ENCODE peak calls at places on chromosomes 3 and 15, in five cellular contexts. One of them, this sample, is unnamed.

GRCh38 chr15:84656972-84657371 is 1.0 kb downstream of the NMB start:
- DNase-seq in SK-N-SH: no peak
- DNase-seq in HepG2: no peak
- DNase-seq in GM12878: no peak
- DNase-seq in K562: no peak
- DNase-seq in this sample: no peak

GRCh38 chr3:197547618-197548017 is 8.2 kb downstream of the BDH1 start:
- DNase-seq in SK-N-SH: no peak
- DNase-seq in HepG2: peak
- DNase-seq in GM12878: no peak
- DNase-seq in K562: peak
- DNase-seq in this sample: no peak

GRCh38 chr15:98421419-98422085 is 226.8 kb upstream of the IGF1R start:
- DNase-seq in SK-N-SH: peak
- DNase-seq in HepG2: peak
- DNase-seq in GM12878: no peak
- DNase-seq in K562: peak
- DNase-seq in this sample: peak

GRCh38 chr3:72820405-72820804 is 27.8 kb downstream of the SHQ1 start:
- DNase-seq in SK-N-SH: no peak
- DNase-seq in HepG2: no peak
- DNase-seq in GM12878: no peak
- DNase-seq in K562: no peak
- DNase-seq in this sample: no peak

GRCh38 chr3:10248984-10249748 is 907 bp downstream of the TATDN2 start:
- DNase-seq in SK-N-SH: peak
- DNase-seq in HepG2: no peak
- DNase-seq in GM12878: no peak
- DNase-seq in K562: peak
- DNase-seq in this sample: peak

GRCh38 chr3:51819709-51820406 is 40.8 kb upstream of the IQCF6 start:
- DNase-seq in SK-N-SH: no peak
- DNase-seq in HepG2: peak
- DNase-seq in GM12878: no peak
- DNase-seq in K562: peak
- DNase-seq in this sample: peak

GRCh38 chr15:78003539-78004008 is 73.9 kb downstream of the TBC1D2B start:
- DNase-seq in SK-N-SH: no peak
- DNase-seq in HepG2: no peak
- DNase-seq in GM12878: no peak
- DNase-seq in K562: no peak
- DNase-seq in this sample: no peak

GRCh38 chr3:174355505-174355904 is 503.6 kb upstream of the NAALADL2 start:
- DNase-seq in SK-N-SH: no peak
- DNase-seq in HepG2: no peak
- DNase-seq in GM12878: no peak
- DNase-seq in K562: no peak
- DNase-seq in this sample: peak

GRCh38 chr3:47017504-47018268 is 38.2 kb downstream of the NBEAL2 start:
- DNase-seq in SK-N-SH: no peak
- DNase-seq in HepG2: peak
- DNase-seq in GM12878: no peak
- DNase-seq in K562: no peak
- DNase-seq in this sample: no peak

GRCh38 chr15:67186226-67186649 is 68.2 kb downstream of the AAGAB start:
- DNase-seq in SK-N-SH: no peak
- DNase-seq in HepG2: no peak
- DNase-seq in GM12878: no peak
- DNase-seq in K562: no peak
- DNase-seq in this sample: no peak

GRCh38 chr3:176920806-176921205 is 276.5 kb downstream of the TBL1XR1 start:
- DNase-seq in SK-N-SH: no peak
- DNase-seq in HepG2: peak
- DNase-seq in GM12878: no peak
- DNase-seq in K562: no peak
- DNase-seq in this sample: no peak

GRCh38 chr15:98649621-98649995 is 1.3 kb downstream of the IGF1R start:
- DNase-seq in SK-N-SH: peak
- DNase-seq in HepG2: no peak
- DNase-seq in GM12878: no peak
- DNase-seq in K562: peak
- DNase-seq in this sample: peak

GRCh38 chr3:196988241-196989029 is 19.8 kb upstream of the PIGZ start:
- DNase-seq in SK-N-SH: peak
- DNase-seq in HepG2: peak
- DNase-seq in GM12878: no peak
- DNase-seq in K562: peak
- DNase-seq in this sample: no peak

GRCh38 chr15:95664435-95664834 is 666.1 kb upstream of the NR2F2 start:
- DNase-seq in SK-N-SH: no peak
- DNase-seq in HepG2: no peak
- DNase-seq in GM12878: no peak
- DNase-seq in K562: no peak
- DNase-seq in this sample: no peak

GRCh38 chr3:146469206-146470017 is at the start of gene PLSCR2:
- DNase-seq in SK-N-SH: peak
- DNase-seq in HepG2: no peak
- DNase-seq in GM12878: peak
- DNase-seq in K562: peak
- DNase-seq in this sample: no peak

GRCh38 chr15:90840954-90841353 is 27.4 kb upstream of the FURIN start:
- DNase-seq in SK-N-SH: peak
- DNase-seq in HepG2: peak
- DNase-seq in GM12878: no peak
- DNase-seq in K562: peak
- DNase-seq in this sample: no peak

GRCh38 chr15:90838544-90838943 is 29.8 kb upstream of the FURIN start:
- DNase-seq in SK-N-SH: no peak
- DNase-seq in HepG2: no peak
- DNase-seq in GM12878: no peak
- DNase-seq in K562: no peak
- DNase-seq in this sample: no peak

GRCh38 chr15:90838066-90838465 is 30.3 kb upstream of the FURIN start:
- DNase-seq in SK-N-SH: no peak
- DNase-seq in HepG2: no peak
- DNase-seq in GM12878: no peak
- DNase-seq in K562: no peak
- DNase-seq in this sample: no peak

GRCh38 chr15:90840157-90840855 is 28.1 kb upstream of the FURIN start:
- DNase-seq in SK-N-SH: no peak
- DNase-seq in HepG2: no peak
- DNase-seq in GM12878: no peak
- DNase-seq in K562: no peak
- DNase-seq in this sample: no peak

GRCh38 chr15:90839187-90840071 is 29.0 kb upstream of the FURIN start:
- DNase-seq in SK-N-SH: no peak
- DNase-seq in HepG2: peak
- DNase-seq in GM12878: no peak
- DNase-seq in K562: no peak
- DNase-seq in this sample: no peak
- TF ChIP-seq FOXM1 in SK-N-SH: no peak
- TF ChIP-seq FOXM1 in HepG2: no peak
- TF ChIP-seq FOXM1 in GM12878: no peak
- TF ChIP-seq FOXM1 in K562: no peak
- TF ChIP-seq FOXM1 in this sample: no peak

DNA sequence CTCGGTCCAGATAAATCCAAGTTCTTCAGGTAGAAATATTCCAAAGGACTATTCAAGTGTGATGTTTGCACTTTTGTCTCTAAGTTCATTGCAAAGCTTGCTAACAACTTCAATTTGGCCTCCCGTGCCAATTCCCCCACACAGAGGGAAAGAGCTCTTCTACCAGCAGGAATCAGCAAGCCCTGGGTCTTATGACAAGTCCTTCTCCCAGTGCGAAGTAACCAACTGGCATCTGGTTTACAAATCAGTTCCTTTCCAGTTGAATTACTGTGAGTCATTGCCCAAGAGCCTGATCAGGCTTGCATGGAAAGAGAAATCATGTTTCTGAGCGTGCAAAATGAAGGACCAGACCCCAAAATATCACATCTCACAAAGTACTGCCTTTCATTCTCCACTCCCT is 62.7 kb upstream of the SLCO3A1 start:
- DNase-seq in SK-N-SH: no peak
- DNase-seq in HepG2: no peak
- DNase-seq in GM12878: no peak
- DNase-seq in K562: no peak
- DNase-seq in this sample: no peak
- TF ChIP-seq FOXM1 in SK-N-SH: no peak
- TF ChIP-seq FOXM1 in HepG2: no peak
- TF ChIP-seq FOXM1 in GM12878: no peak
- TF ChIP-seq FOXM1 in K562: no peak
- TF ChIP-seq FOXM1 in this sample: no peak

GRCh38 chr15:44188810-44189209 is 6.3 kb downstream of the FRMD5 start:
- DNase-seq in SK-N-SH: no peak
- DNase-seq in HepG2: no peak
- DNase-seq in GM12878: no peak
- DNase-seq in K562: no peak
- DNase-seq in this sample: no peak

GRCh38 chr15:44193651-44194396 is 1.2 kb downstream of the FRMD5 start:
- DNase-seq in SK-N-SH: peak
- DNase-seq in HepG2: no peak
- DNase-seq in GM12878: no peak
- DNase-seq in K562: no peak
- DNase-seq in this sample: peak

GRCh38 chr15:44199393-44199792 is 4.3 kb upstream of the FRMD5 start:
- DNase-seq in SK-N-SH: no peak
- DNase-seq in HepG2: peak
- DNase-seq in GM12878: no peak
- DNase-seq in K562: no peak
- DNase-seq in this sample: no peak

GRCh38 chr15:44195151-44195740 is at the start of gene FRMD5:
- DNase-seq in SK-N-SH: peak
- DNase-seq in HepG2: peak
- DNase-seq in GM12878: peak
- DNase-seq in K562: peak
- DNase-seq in this sample: peak

GRCh38 chr15:44194397-44195150 is 497 bp downstream of the FRMD5 start:
- DNase-seq in SK-N-SH: peak
- DNase-seq in HepG2: no peak
- DNase-seq in GM12878: no peak
- DNase-seq in K562: peak
- DNase-seq in this sample: peak
- TF ChIP-seq FOXM1 in SK-N-SH: no peak
- TF ChIP-seq FOXM1 in HepG2: no peak
- TF ChIP-seq FOXM1 in GM12878: no peak
- TF ChIP-seq FOXM1 in K562: no peak
- TF ChIP-seq FOXM1 in this sample: no peak

DNA sequence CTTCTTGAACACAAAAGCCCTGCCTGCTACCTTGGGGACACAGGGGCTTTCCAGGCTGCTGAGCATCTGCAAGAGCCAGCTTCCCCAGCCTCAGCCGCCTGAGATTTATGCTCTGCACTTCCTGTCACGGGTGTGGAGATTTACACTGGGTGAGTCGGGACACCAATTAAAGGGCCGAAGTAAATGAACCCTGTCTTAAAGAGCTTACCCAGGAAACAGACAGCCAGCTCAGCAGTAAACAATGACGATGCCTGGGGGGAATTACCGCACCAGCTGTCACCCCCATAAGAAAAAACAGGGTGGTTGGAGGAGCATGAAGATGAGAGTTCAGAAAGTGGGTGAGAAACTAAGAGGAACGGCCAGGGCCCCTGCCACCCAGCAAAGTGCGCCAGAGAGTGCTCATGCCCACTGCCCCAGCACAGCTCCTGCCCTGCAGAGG is 37.5 kb upstream of the IQSEC1 start:
- DNase-seq in SK-N-SH: no peak
- DNase-seq in HepG2: no peak
- DNase-seq in GM12878: peak
- DNase-seq in K562: no peak
- DNase-seq in this sample: no peak
- TF ChIP-seq FOXM1 in SK-N-SH: no peak
- TF ChIP-seq FOXM1 in HepG2: no peak
- TF ChIP-seq FOXM1 in GM12878: no peak
- TF ChIP-seq FOXM1 in K562: no peak
- TF ChIP-seq FOXM1 in this sample: no peak

GRCh38 chr3:112889357-112889756 is 42.7 kb upstream of the CD200R1L start:
- DNase-seq in SK-N-SH: no peak
- DNase-seq in HepG2: no peak
- DNase-seq in GM12878: no peak
- DNase-seq in K562: no peak
- DNase-seq in this sample: no peak

GRCh38 chr3:112900088-112900487 is 53.4 kb upstream of the CD200R1L start:
- DNase-seq in SK-N-SH: no peak
- DNase-seq in HepG2: no peak
- DNase-seq in GM12878: no peak
- DNase-seq in K562: no peak
- DNase-seq in this sample: no peak

GRCh38 chr3:112888388-112889085 is 41.9 kb upstream of the CD200R1L start:
- DNase-seq in SK-N-SH: no peak
- DNase-seq in HepG2: no peak
- DNase-seq in GM12878: no peak
- DNase-seq in K562: no peak
- DNase-seq in this sample: no peak

GRCh38 chr3:112894258-112894657 is 47.6 kb upstream of the CD200R1L start:
- DNase-seq in SK-N-SH: no peak
- DNase-seq in HepG2: no peak
- DNase-seq in GM12878: no peak
- DNase-seq in K562: no peak
- DNase-seq in this sample: no peak
- TF ChIP-seq FOXM1 in SK-N-SH: no peak
- TF ChIP-seq FOXM1 in HepG2: no peak
- TF ChIP-seq FOXM1 in GM12878: no peak
- TF ChIP-seq FOXM1 in K562: no peak
- TF ChIP-seq FOXM1 in this sample: no peak